ENCODE peak calls at places on chromosomes 3 and 15, in seven cellular contexts. T is thoracic aorta, P is coronary artery, F is bronchial epithelial cell, L is choroid plexus epithelial cell, B is epithelial cell of proximal tubule, O is fibroblast of villous mesenchyme. U is an unnamed sample.

GRCh38 chr3:98778383-98778782 is 15.2 kb downstream of the ST3GAL6 start:
- DNase-seq in T (no peak), P (no peak), F (peak), L (peak), B (no peak), O (no peak), U (no peak)

GRCh38 chr15:68413363-68414255 is 18.4 kb downstream of the ITGA11 start:
- DNase-seq in T (no peak), P (peak), F (no peak), L (no peak), B (no peak), O (peak), U (no peak)

GRCh38 chr3:33722626-33723370 is 4.7 kb upstream of the CLASP2 start:
- DNase-seq in T (no peak), P (no peak), F (peak), L (peak), B (no peak), O (peak), U (no peak)

GRCh38 chr15:77762747-77763146 is 130.0 kb upstream of the LINGO1 start:
- DNase-seq in T (no peak), P (no peak), F (no peak), L (no peak), B (no peak), O (no peak), U (no peak)

GRCh38 chr3:107367353-107367752 is 9.9 kb upstream of the CCDC54 start:
- DNase-seq in T (no peak), P (no peak), F (peak), L (peak), B (no peak), O (peak), U (no peak)

GRCh38 chr15:70014860-70015490 is 82.7 kb downstream of the TLE3 start:
- DNase-seq in T (no peak), P (no peak), F (no peak), L (no peak), B (no peak), O (no peak), U (peak)

GRCh38 chr3:50251220-50251619 is 15.2 kb downstream of the GNAI2 start:
- DNase-seq in T (no peak), P (no peak), F (peak), L (peak), B (no peak), O (peak), U (no peak)

GRCh38 chr15:63372753-63373152 is 8.9 kb downstream of the CA12 start:
- DNase-seq in T (no peak), P (no peak), F (no peak), L (no peak), B (no peak), O (no peak), U (no peak)

GRCh38 chr15:58154769-58155168 is 16.6 kb downstream of the AQP9 start:
- DNase-seq in T (no peak), P (no peak), F (peak), L (no peak), B (no peak), O (no peak), U (no peak)

GRCh38 chr15:88258021-88258641 is 1.6 kb upstream of the NTRK3 start:
- DNase-seq in T (peak), P (peak), F (no peak), L (peak), B (no peak), O (no peak), U (no peak)

GRCh38 chr15:83285979-83286553 is 1.6 kb upstream of the BNC1 start:
- DNase-seq in T (no peak), P (no peak), F (peak), L (peak), B (peak), O (peak), U (no peak)

GRCh38 chr15:61828008-61828407 is 232.2 kb downstream of the VPS13C start:
- DNase-seq in T (no peak), P (no peak), F (no peak), L (no peak), B (no peak), O (no peak), U (no peak)

GRCh38 chr3:72297481-72297880 is 512.5 kb upstream of the PROK2 start:
- DNase-seq in T (no peak), P (no peak), F (no peak), L (no peak), B (no peak), O (no peak), U (no peak)

GRCh38 chr15:50828610-50829206 is 63.2 kb upstream of the SPPL2A start:
- DNase-seq in T (no peak), P (no peak), F (peak), L (peak), B (peak), O (peak), U (no peak)

GRCh38 chr15:32842081-32842480 is 124.3 kb downstream of the GREM1 start:
- DNase-seq in T (no peak), P (no peak), F (no peak), L (no peak), B (no peak), O (no peak), U (no peak)

GRCh38 chr3:46091971-46092703 is 64.9 kb upstream of the XCR1 start:
- DNase-seq in T (no peak), P (no peak), F (no peak), L (no peak), B (no peak), O (no peak), U (no peak)

GRCh38 chr15:57550640-57551039 is 41.1 kb upstream of the MYZAP start:
- DNase-seq in T (no peak), P (no peak), F (peak), L (no peak), B (no peak), O (no peak), U (no peak)

GRCh38 chr15:55372701-55373440 is 35.3 kb downstream of the CCPG1 start:
- DNase-seq in T (no peak), P (no peak), F (peak), L (peak), B (no peak), O (no peak), U (peak)

GRCh38 chr3:194485471-194485875 is 1.3 kb downstream of the ATP13A3 start:
- DNase-seq in T (no peak), P (no peak), F (peak), L (peak), B (no peak), O (peak), U (no peak)

GRCh38 chr3:55636300-55637195 is 149.4 kb upstream of the WNT5A start:
- DNase-seq in T (no peak), P (no peak), F (no peak), L (no peak), B (no peak), O (no peak), U (no peak)

GRCh38 chr3:115397433-115397832 is 225.9 kb upstream of the GAP43 start:
- DNase-seq in T (no peak), P (no peak), F (no peak), L (peak), B (no peak), O (no peak), U (no peak)

GRCh38 chr3:127750226-127751031 is 71.9 kb downstream of the MGLL start:
- DNase-seq in T (no peak), P (no peak), F (peak), L (peak), B (peak), O (peak), U (peak)

GRCh38 chr15:89492111-89492641 is 4.2 kb downstream of the RHCG start:
- DNase-seq in T (no peak), P (peak), F (no peak), L (peak), B (no peak), O (no peak), U (no peak)

GRCh38 chr15:91981802-91982201 is 128.3 kb downstream of the SLCO3A1 start:
- DNase-seq in T (no peak), P (no peak), F (no peak), L (no peak), B (no peak), O (no peak), U (no peak)

GRCh38 chr15:47332481-47332880 is 384.8 kb upstream of the SEMA6D start:
- DNase-seq in T (no peak), P (no peak), F (no peak), L (no peak), B (no peak), O (peak), U (no peak)

GRCh38 chr3:69761896-69762789 is 22.9 kb downstream of the MITF start:
- DNase-seq in T (no peak), P (no peak), F (peak), L (peak), B (no peak), O (peak), U (no peak)

GRCh38 chr3:139537325-139537724 is 2.2 kb downstream of the RBP1 start:
- DNase-seq in T (no peak), P (no peak), F (peak), L (peak), B (no peak), O (peak), U (no peak)

GRCh38 chr15:41919954-41920538 is 26.2 kb upstream of the SPTBN5 start:
- DNase-seq in T (no peak), P (no peak), F (no peak), L (peak), B (no peak), O (peak), U (no peak)

GRCh38 chr3:128545120-128545752 is 52.2 kb upstream of the GATA2 start:
- DNase-seq in T (no peak), P (no peak), F (no peak), L (no peak), B (no peak), O (no peak), U (no peak)

GRCh38 chr3:189276481-189277190 is 104.9 kb downstream of the TPRG1 start:
- DNase-seq in T (no peak), P (no peak), F (peak), L (peak), B (no peak), O (peak), U (no peak)

GRCh38 chr3:111311709-111312235 is 230.2 kb upstream of the CD96 start:
- DNase-seq in T (no peak), P (no peak), F (no peak), L (peak), B (no peak), O (peak), U (no peak)

GRCh38 chr3:119276657-119277056 is 17.5 kb upstream of the ARHGAP31 start:
- DNase-seq in T (no peak), P (no peak), F (no peak), L (no peak), B (no peak), O (no peak), U (no peak)

GRCh38 chr15:40354408-40355171 is 3.4 kb upstream of the DISP2 start:
- DNase-seq in T (no peak), P (no peak), F (no peak), L (peak), B (no peak), O (peak), U (no peak)

GRCh38 chr15:29322407-29322806 is 52.8 kb upstream of the NSMCE3 start:
- DNase-seq in T (no peak), P (no peak), F (no peak), L (peak), B (no peak), O (no peak), U (no peak)

GRCh38 chr3:58492385-58492970 is 582 bp downstream of the KCTD6 start:
- DNase-seq in T (no peak), P (no peak), F (no peak), L (no peak), B (no peak), O (no peak), U (no peak)

GRCh38 chr3:58490860-58491501 is 915 bp upstream of the KCTD6 start:
- DNase-seq in T (no peak), P (peak), F (no peak), L (no peak), B (no peak), O (no peak), U (no peak)

GRCh38 chr3:58494107-58494506 is 2.2 kb downstream of the KCTD6 start:
- DNase-seq in T (no peak), P (no peak), F (no peak), L (no peak), B (no peak), O (no peak), U (no peak)

GRCh38 chr3:58488962-58489361 is 2.9 kb upstream of the KCTD6 start:
- DNase-seq in T (no peak), P (no peak), F (no peak), L (no peak), B (no peak), O (no peak), U (no peak)

GRCh38 chr3:58491506-58492384 is at the start of gene KCTD6:
- DNase-seq in T (peak), P (peak), F (peak), L (peak), B (no peak), O (peak), U (peak)
- TF ChIP-seq CTCF in T (peak), P (peak), F (peak), L (peak), B (peak), O (peak), U (peak)

GRCh38 chr3:171023566-171023965 is 3.0 kb downstream of the SLC2A2 start:
- DNase-seq in T (no peak), P (no peak), F (no peak), L (no peak), B (no peak), O (no peak), U (no peak)

GRCh38 chr3:171028779-171029232 is 2.3 kb upstream of the SLC2A2 start:
- DNase-seq in T (no peak), P (no peak), F (peak), L (peak), B (peak), O (peak), U (no peak)

GRCh38 chr3:171026584-171027293 is at the start of gene SLC2A2:
- DNase-seq in T (no peak), P (no peak), F (no peak), L (no peak), B (peak), O (no peak), U (no peak)

GRCh38 chr3:171028025-171028778 is 1.7 kb upstream of the SLC2A2 start:
- DNase-seq in T (no peak), P (no peak), F (peak), L (peak), B (peak), O (peak), U (no peak)
- H3K4me3 ChIP-seq in T (peak), P (peak), F (peak), L (peak), B (peak), O (peak), U (no peak)

DNA sequence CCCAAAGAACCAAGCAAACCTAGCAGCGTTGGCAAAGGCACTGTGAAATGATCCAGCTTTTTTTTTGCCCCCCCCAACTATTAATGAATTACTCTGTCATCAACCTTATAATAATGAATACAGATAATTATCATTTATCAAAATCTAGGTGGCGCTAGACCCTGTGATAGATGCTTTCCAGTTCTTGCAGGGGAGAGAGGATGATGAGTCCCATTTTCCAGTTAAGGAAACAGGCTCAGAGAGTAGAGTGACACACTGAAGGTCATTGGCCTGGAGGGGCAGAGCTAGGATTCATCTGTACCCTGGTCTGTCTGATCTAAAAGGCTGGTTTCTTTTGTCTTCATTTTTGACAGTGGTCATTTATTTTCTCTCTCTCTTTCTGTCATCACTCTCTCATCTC is 5.0 kb downstream of the ACOX2 start:
- DNase-seq in T (no peak), P (no peak), F (peak), L (no peak), B (no peak), O (no peak), U (no peak)
- TF ChIP-seq CTCF in T (no peak), P (no peak), F (peak), L (peak), B (peak), O (no peak), U (peak)

GRCh38 chr3:90092994-90093393 is 985.6 kb downstream of the EPHA3 start:
- DNase-seq in T (no peak), P (no peak), F (peak), L (peak), B (no peak), O (peak), U (no peak)

DNA sequence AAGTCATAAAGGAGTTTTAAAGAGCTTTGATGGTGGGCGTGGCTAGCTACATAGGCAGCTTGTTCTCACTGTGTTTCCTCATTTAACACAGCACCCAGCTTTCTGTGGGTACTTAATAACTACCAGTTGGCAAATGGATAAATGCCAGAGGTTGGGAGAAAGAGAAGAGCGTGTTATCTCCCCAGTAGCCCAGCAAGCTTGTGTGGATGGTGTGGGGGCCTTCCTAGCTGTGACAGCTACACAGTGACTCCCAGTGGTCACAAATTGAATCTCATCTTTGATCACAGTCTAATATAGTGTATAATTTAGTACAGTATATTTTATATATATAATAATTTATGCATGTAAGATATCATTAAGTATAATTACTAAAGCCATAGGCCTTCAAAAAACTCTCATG is 984.1 kb downstream of the EPHA3 start:
- DNase-seq in T (no peak), P (no peak), F (peak), L (peak), B (no peak), O (peak), U (no peak)
- H3K4me3 ChIP-seq in T (peak), P (no peak), F (no peak), L (peak), B (no peak), O (no peak), U (no peak)